ENCODE peak calls at places on chromosomes 4 and X, in seven cellular contexts. One of them, this sample, is unnamed.

GRCh38 chr4:141977433-141977832 is 341.1 kb downstream of the IL15 start:
- DNase-seq in cardiac fibroblast: peak; percentile 1
- DNase-seq in GM10248: no peak
- DNase-seq in transverse colon: no peak
- DNase-seq in neural crest cell: no peak
- DNase-seq in fibroblast of mammary gland: no peak
- DNase-seq in neural progenitor cell: no peak
- DNase-seq in this sample: no peak

GRCh38 chr4:112564706-112565270 is 48.8 kb upstream of the NEUROG2 start:
- DNase-seq in transverse colon: no peak
- DNase-seq in GM10248: no peak
- DNase-seq in neural crest cell: no peak
- DNase-seq in fibroblast of mammary gland: no peak
- DNase-seq in cardiac fibroblast: no peak
- DNase-seq in neural progenitor cell: no peak
- DNase-seq in this sample: no peak

GRCh38 chrX:39985551-39985950 is 112.2 kb downstream of the BCOR start:
- DNase-seq in neural progenitor cell: no peak
- DNase-seq in transverse colon: no peak
- DNase-seq in cardiac fibroblast: no peak
- DNase-seq in neural crest cell: no peak
- DNase-seq in fibroblast of mammary gland: no peak
- DNase-seq in GM10248: no peak
- DNase-seq in this sample: no peak

GRCh38 chr4:130026185-130026584 is 930.2 kb downstream of the C4orf33 start:
- DNase-seq in transverse colon: no peak
- DNase-seq in cardiac fibroblast: no peak
- DNase-seq in neural crest cell: no peak
- DNase-seq in GM10248: no peak
- DNase-seq in fibroblast of mammary gland: no peak
- DNase-seq in neural progenitor cell: peak; percentile 90
- DNase-seq in this sample: no peak

GRCh38 chr4:10639664-10640063 is 44.9 kb downstream of the CLNK start:
- DNase-seq in neural progenitor cell: no peak
- DNase-seq in GM10248: no peak
- DNase-seq in fibroblast of mammary gland: peak; percentile 38
- DNase-seq in cardiac fibroblast: peak; percentile 60
- DNase-seq in transverse colon: no peak
- DNase-seq in neural crest cell: no peak
- DNase-seq in this sample: no peak

GRCh38 chr4:112897548-112897947 is 151.9 kb upstream of the ANK2 start:
- DNase-seq in neural progenitor cell: peak; percentile 60
- DNase-seq in neural crest cell: no peak
- DNase-seq in transverse colon: no peak
- DNase-seq in fibroblast of mammary gland: no peak
- DNase-seq in cardiac fibroblast: no peak
- DNase-seq in GM10248: no peak
- DNase-seq in this sample: no peak

GRCh38 chrX:136868283-136869055 is 12.1 kb downstream of the RBMX start:
- DNase-seq in neural progenitor cell: no peak
- DNase-seq in fibroblast of mammary gland: no peak
- DNase-seq in transverse colon: no peak
- DNase-seq in neural crest cell: no peak
- DNase-seq in cardiac fibroblast: no peak
- DNase-seq in GM10248: no peak
- DNase-seq in this sample: no peak

GRCh38 chr4:158259955-158260575 is 49.8 kb downstream of the TMEM144 start:
- DNase-seq in neural crest cell: no peak
- DNase-seq in neural progenitor cell: peak; percentile 40
- DNase-seq in cardiac fibroblast: peak; percentile 70
- DNase-seq in transverse colon: no peak
- DNase-seq in GM10248: no peak
- DNase-seq in fibroblast of mammary gland: peak; percentile 56
- DNase-seq in this sample: no peak

GRCh38 chr4:6916587-6917444 is 7.2 kb downstream of the TBC1D14 start:
- DNase-seq in transverse colon: peak; percentile 80
- DNase-seq in GM10248: no peak
- DNase-seq in cardiac fibroblast: peak; percentile 26
- DNase-seq in neural progenitor cell: no peak
- DNase-seq in fibroblast of mammary gland: peak; percentile 27
- DNase-seq in neural crest cell: no peak
- DNase-seq in this sample: peak; percentile 79

GRCh38 chr4:152417648-152418047 is 118.2 kb downstream of the FBXW7 start:
- DNase-seq in cardiac fibroblast: no peak
- DNase-seq in GM10248: no peak
- DNase-seq in neural crest cell: no peak
- DNase-seq in fibroblast of mammary gland: no peak
- DNase-seq in neural progenitor cell: peak; percentile 18
- DNase-seq in transverse colon: no peak
- DNase-seq in this sample: no peak

GRCh38 chrX:113929004-113929403 is 654.9 kb upstream of the HTR2C start:
- DNase-seq in neural crest cell: peak; percentile 41
- DNase-seq in neural progenitor cell: peak; percentile 91
- DNase-seq in GM10248: no peak
- DNase-seq in fibroblast of mammary gland: peak; percentile 53
- DNase-seq in cardiac fibroblast: peak; percentile 48
- DNase-seq in transverse colon: peak; percentile 17
- DNase-seq in this sample: no peak

GRCh38 chrX:17414057-17414658 is 39.2 kb downstream of the NHS start:
- DNase-seq in neural progenitor cell: no peak
- DNase-seq in neural crest cell: no peak
- DNase-seq in transverse colon: no peak
- DNase-seq in GM10248: no peak
- DNase-seq in fibroblast of mammary gland: no peak
- DNase-seq in cardiac fibroblast: no peak
- DNase-seq in this sample: no peak

GRCh38 chrX:54415534-54416350 is 24.5 kb upstream of the TSR2 start:
- DNase-seq in neural progenitor cell: peak; percentile 51
- DNase-seq in fibroblast of mammary gland: no peak
- DNase-seq in cardiac fibroblast: no peak
- DNase-seq in neural crest cell: peak; percentile 21
- DNase-seq in GM10248: no peak
- DNase-seq in transverse colon: no peak
- DNase-seq in this sample: peak; percentile 11

GRCh38 chr4:163462556-163462955 is 11.0 kb downstream of the TKTL2 start:
- DNase-seq in fibroblast of mammary gland: no peak
- DNase-seq in neural crest cell: no peak
- DNase-seq in transverse colon: no peak
- DNase-seq in GM10248: no peak
- DNase-seq in neural progenitor cell: no peak
- DNase-seq in cardiac fibroblast: no peak
- DNase-seq in this sample: no peak

GRCh38 chr4:187632260-187633010 is 363.1 kb upstream of the ZFP42 start:
- DNase-seq in cardiac fibroblast: peak; percentile 18
- DNase-seq in neural progenitor cell: peak; percentile 27
- DNase-seq in neural crest cell: no peak
- DNase-seq in transverse colon: no peak
- DNase-seq in GM10248: no peak
- DNase-seq in fibroblast of mammary gland: no peak
- DNase-seq in this sample: no peak

GRCh38 chr4:57074753-57075152 is 35.4 kb downstream of the IGFBP7 start:
- DNase-seq in GM10248: no peak
- DNase-seq in neural crest cell: no peak
- DNase-seq in neural progenitor cell: no peak
- DNase-seq in transverse colon: no peak
- DNase-seq in fibroblast of mammary gland: peak; percentile 68
- DNase-seq in cardiac fibroblast: peak; percentile 93
- DNase-seq in this sample: no peak

GRCh38 chr4:142435599-142436235 is 410.4 kb downstream of the INPP4B start:
- DNase-seq in neural crest cell: no peak
- DNase-seq in cardiac fibroblast: no peak
- DNase-seq in fibroblast of mammary gland: no peak
- DNase-seq in GM10248: no peak
- DNase-seq in transverse colon: no peak
- DNase-seq in neural progenitor cell: peak; percentile 83
- DNase-seq in this sample: no peak

GRCh38 chr4:23169598-23170311 is 477.0 kb downstream of the GBA3 start:
- DNase-seq in cardiac fibroblast: no peak
- DNase-seq in neural crest cell: no peak
- DNase-seq in neural progenitor cell: no peak
- DNase-seq in fibroblast of mammary gland: no peak
- DNase-seq in transverse colon: no peak
- DNase-seq in GM10248: no peak
- DNase-seq in this sample: no peak

GRCh38 chr4:8207314-8207713 is 8.2 kb downstream of the SH3TC1 start:
- DNase-seq in fibroblast of mammary gland: no peak
- DNase-seq in GM10248: no peak
- DNase-seq in neural progenitor cell: no peak
- DNase-seq in transverse colon: no peak
- DNase-seq in cardiac fibroblast: no peak
- DNase-seq in neural crest cell: no peak
- DNase-seq in this sample: no peak

GRCh38 chr4:1793940-1794808 is 1.1 kb downstream of the FGFR3 start:
- DNase-seq in neural crest cell: no peak
- DNase-seq in fibroblast of mammary gland: no peak
- DNase-seq in cardiac fibroblast: peak; percentile 27
- DNase-seq in neural progenitor cell: peak; percentile 63
- DNase-seq in GM10248: no peak
- DNase-seq in transverse colon: no peak
- DNase-seq in this sample: no peak

GRCh38 chr4:185987976-185988627 is 80.9 kb upstream of the TLR3 start:
- DNase-seq in neural crest cell: no peak
- DNase-seq in cardiac fibroblast: peak; percentile 88
- DNase-seq in fibroblast of mammary gland: peak; percentile 77
- DNase-seq in neural progenitor cell: no peak
- DNase-seq in transverse colon: no peak
- DNase-seq in GM10248: no peak
- DNase-seq in this sample: no peak

GRCh38 chr4:73410916-73411730 is 7.0 kb downstream of the ALB start:
- DNase-seq in GM10248: no peak
- DNase-seq in neural crest cell: no peak
- DNase-seq in cardiac fibroblast: no peak
- DNase-seq in transverse colon: no peak
- DNase-seq in neural progenitor cell: no peak
- DNase-seq in fibroblast of mammary gland: no peak
- DNase-seq in this sample: no peak

GRCh38 chr4:73415807-73416238 is 11.7 kb downstream of the ALB start:
- DNase-seq in neural progenitor cell: no peak
- DNase-seq in fibroblast of mammary gland: peak; percentile 14
- DNase-seq in transverse colon: no peak
- DNase-seq in GM10248: no peak
- DNase-seq in cardiac fibroblast: peak; percentile 3
- DNase-seq in neural crest cell: no peak
- DNase-seq in this sample: no peak

GRCh38 chr4:73411731-73412414 is 7.8 kb downstream of the ALB start:
- DNase-seq in GM10248: no peak
- DNase-seq in neural crest cell: no peak
- DNase-seq in cardiac fibroblast: no peak
- DNase-seq in neural progenitor cell: no peak
- DNase-seq in fibroblast of mammary gland: no peak
- DNase-seq in transverse colon: no peak
- DNase-seq in this sample: no peak

GRCh38 chr4:73414936-73415271 is 10.8 kb downstream of the ALB start:
- DNase-seq in neural crest cell: no peak
- DNase-seq in transverse colon: no peak
- DNase-seq in cardiac fibroblast: no peak
- DNase-seq in GM10248: no peak
- DNase-seq in fibroblast of mammary gland: no peak
- DNase-seq in neural progenitor cell: no peak
- DNase-seq in this sample: no peak

GRCh38 chr4:73413294-73413755 is 9.2 kb downstream of the ALB start:
- DNase-seq in fibroblast of mammary gland: no peak
- DNase-seq in transverse colon: no peak
- DNase-seq in neural progenitor cell: no peak
- DNase-seq in GM10248: no peak
- DNase-seq in cardiac fibroblast: no peak
- DNase-seq in neural crest cell: no peak
- DNase-seq in this sample: no peak
- TF ChIP-seq CTCF in fibroblast of mammary gland: no peak
- TF ChIP-seq CTCF in transverse colon: no peak
- TF ChIP-seq CTCF in neural progenitor cell: no peak
- TF ChIP-seq CTCF in GM10248: no peak
- TF ChIP-seq CTCF in cardiac fibroblast: no peak
- TF ChIP-seq CTCF in neural crest cell: no peak
- TF ChIP-seq CTCF in this sample: no peak

GRCh38 chr4:89599026-89599425 is 237.9 kb downstream of the SNCA start:
- DNase-seq in neural crest cell: no peak
- DNase-seq in transverse colon: no peak
- DNase-seq in neural progenitor cell: no peak
- DNase-seq in GM10248: no peak
- DNase-seq in fibroblast of mammary gland: peak; percentile 42
- DNase-seq in cardiac fibroblast: no peak
- DNase-seq in this sample: no peak

GRCh38 chr4:89598602-89599001 is 238.4 kb downstream of the SNCA start:
- DNase-seq in cardiac fibroblast: peak; percentile 8
- DNase-seq in neural crest cell: no peak
- DNase-seq in GM10248: no peak
- DNase-seq in transverse colon: no peak
- DNase-seq in neural progenitor cell: peak; percentile 7
- DNase-seq in fibroblast of mammary gland: peak; percentile 32
- DNase-seq in this sample: no peak
- TF ChIP-seq CTCF in cardiac fibroblast: no peak
- TF ChIP-seq CTCF in neural crest cell: peak; percentile 64
- TF ChIP-seq CTCF in GM10248: peak; percentile 8
- TF ChIP-seq CTCF in transverse colon: peak; percentile 27
- TF ChIP-seq CTCF in neural progenitor cell: peak; percentile 53
- TF ChIP-seq CTCF in fibroblast of mammary gland: peak; percentile 39
- TF ChIP-seq CTCF in this sample: peak; percentile 20

GRCh38 chrX:145826466-145826865 is 8.8 kb downstream of the SLITRK2 start:
- DNase-seq in cardiac fibroblast: no peak
- DNase-seq in neural crest cell: no peak
- DNase-seq in neural progenitor cell: no peak
- DNase-seq in transverse colon: no peak
- DNase-seq in GM10248: no peak
- DNase-seq in fibroblast of mammary gland: no peak
- DNase-seq in this sample: no peak
- TF ChIP-seq CTCF in cardiac fibroblast: no peak
- TF ChIP-seq CTCF in neural crest cell: no peak
- TF ChIP-seq CTCF in neural progenitor cell: no peak
- TF ChIP-seq CTCF in transverse colon: no peak
- TF ChIP-seq CTCF in GM10248: no peak
- TF ChIP-seq CTCF in fibroblast of mammary gland: no peak
- TF ChIP-seq CTCF in this sample: no peak

GRCh38 chr4:180828455-180829018 is 1414.7 kb upstream of the TENM3 start:
- DNase-seq in fibroblast of mammary gland: peak; percentile 85
- DNase-seq in transverse colon: no peak
- DNase-seq in neural progenitor cell: peak; percentile 51
- DNase-seq in GM10248: no peak
- DNase-seq in cardiac fibroblast: peak; percentile 79
- DNase-seq in neural crest cell: peak; percentile 48
- DNase-seq in this sample: peak; percentile 22
- TF ChIP-seq CTCF in fibroblast of mammary gland: peak; percentile 84
- TF ChIP-seq CTCF in transverse colon: peak; percentile 35
- TF ChIP-seq CTCF in neural progenitor cell: peak; percentile 81
- TF ChIP-seq CTCF in GM10248: peak; percentile 55
- TF ChIP-seq CTCF in cardiac fibroblast: peak; percentile 62
- TF ChIP-seq CTCF in neural crest cell: peak; percentile 90
- TF ChIP-seq CTCF in this sample: peak; percentile 40

DNA sequence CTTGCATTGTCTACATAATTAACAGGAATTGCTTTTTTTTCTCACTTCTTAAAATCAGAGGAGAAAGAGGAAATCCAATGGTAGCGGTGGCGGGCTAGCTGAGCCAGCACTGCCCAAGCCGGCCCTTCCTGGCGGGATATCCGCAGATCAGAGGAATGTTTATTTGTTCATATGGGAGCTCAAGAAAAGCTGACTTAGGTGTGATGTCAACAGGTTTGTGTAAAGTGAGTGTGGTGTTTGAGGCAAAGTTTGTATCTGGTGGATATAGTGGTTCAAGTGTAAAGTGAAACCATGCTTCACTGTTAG is 466 bp upstream of the SLC39A8 start:
- DNase-seq in transverse colon: no peak
- DNase-seq in fibroblast of mammary gland: no peak
- DNase-seq in neural progenitor cell: no peak
- DNase-seq in GM10248: peak; percentile 19
- DNase-seq in cardiac fibroblast: no peak
- DNase-seq in neural crest cell: no peak
- DNase-seq in this sample: no peak
- TF ChIP-seq CTCF in transverse colon: no peak
- TF ChIP-seq CTCF in fibroblast of mammary gland: no peak
- TF ChIP-seq CTCF in neural progenitor cell: no peak
- TF ChIP-seq CTCF in GM10248: no peak
- TF ChIP-seq CTCF in cardiac fibroblast: no peak
- TF ChIP-seq CTCF in neural crest cell: no peak
- TF ChIP-seq CTCF in this sample: peak; percentile 67